ENCODE peak calls at places on chromosome 10, in eight cellular contexts. One of them, this sample, is unnamed.
A peak's percentile ranks its signal among the peaks of the same experiment; 100 is the strongest.

GRCh38 chr10:182441-183201 is 47.4 kb downstream of the ZMYND11 start:
- DNase-seq in CD8-positive, alpha-beta T cell: no peak
- DNase-seq in Peyer's patch: no peak
- DNase-seq in psoas muscle: no peak
- DNase-seq in GM06990: peak; percentile 24
- DNase-seq in fibroblast of lung: peak; percentile 74
- DNase-seq in SK-N-SH: no peak
- DNase-seq in spleen: no peak
- DNase-seq in this sample: no peak

GRCh38 chr10:94213980-94214379 is 148.8 kb downstream of the NOC3L start:
- DNase-seq in CD8-positive, alpha-beta T cell: no peak
- DNase-seq in Peyer's patch: no peak
- DNase-seq in psoas muscle: no peak
- DNase-seq in GM06990: no peak
- DNase-seq in fibroblast of lung: no peak
- DNase-seq in SK-N-SH: no peak
- DNase-seq in spleen: no peak
- DNase-seq in this sample: no peak

GRCh38 chr10:98047009-98047741 is 16.8 kb upstream of the CRTAC1 start:
- DNase-seq in CD8-positive, alpha-beta T cell: no peak
- DNase-seq in Peyer's patch: no peak
- DNase-seq in psoas muscle: no peak
- DNase-seq in GM06990: no peak
- DNase-seq in fibroblast of lung: no peak
- DNase-seq in SK-N-SH: no peak
- DNase-seq in spleen: no peak
- DNase-seq in this sample: no peak

GRCh38 chr10:86960003-86960862 is 1.8 kb downstream of the SNCG start:
- DNase-seq in CD8-positive, alpha-beta T cell: no peak
- DNase-seq in Peyer's patch: no peak
- DNase-seq in psoas muscle: peak; percentile 70
- DNase-seq in GM06990: peak; percentile 64
- DNase-seq in fibroblast of lung: peak; percentile 61
- DNase-seq in SK-N-SH: peak; percentile 76
- DNase-seq in spleen: peak; percentile 78
- DNase-seq in this sample: no peak

GRCh38 chr10:19021162-19021561 is 27.4 kb upstream of the MALRD1 start:
- DNase-seq in CD8-positive, alpha-beta T cell: no peak
- DNase-seq in Peyer's patch: no peak
- DNase-seq in psoas muscle: no peak
- DNase-seq in GM06990: no peak
- DNase-seq in fibroblast of lung: no peak
- DNase-seq in SK-N-SH: no peak
- DNase-seq in spleen: no peak
- DNase-seq in this sample: no peak

GRCh38 chr10:74775099-74775498 is 51.3 kb upstream of the KAT6B start:
- DNase-seq in CD8-positive, alpha-beta T cell: no peak
- DNase-seq in Peyer's patch: no peak
- DNase-seq in psoas muscle: no peak
- DNase-seq in GM06990: no peak
- DNase-seq in fibroblast of lung: no peak
- DNase-seq in SK-N-SH: no peak
- DNase-seq in spleen: no peak
- DNase-seq in this sample: no peak

GRCh38 chr10:119413738-119414611 is 128.5 kb downstream of the RGS10 start:
- DNase-seq in CD8-positive, alpha-beta T cell: no peak
- DNase-seq in Peyer's patch: no peak
- DNase-seq in psoas muscle: no peak
- DNase-seq in GM06990: no peak
- DNase-seq in fibroblast of lung: peak; percentile 47
- DNase-seq in SK-N-SH: no peak
- DNase-seq in spleen: no peak
- DNase-seq in this sample: peak; percentile 69

GRCh38 chr10:117352724-117353123 is 22.5 kb downstream of the PDZD8 start:
- DNase-seq in CD8-positive, alpha-beta T cell: no peak
- DNase-seq in Peyer's patch: no peak
- DNase-seq in psoas muscle: no peak
- DNase-seq in GM06990: no peak
- DNase-seq in fibroblast of lung: no peak
- DNase-seq in SK-N-SH: no peak
- DNase-seq in spleen: no peak
- DNase-seq in this sample: no peak

GRCh38 chr10:20415684-20416083 is 481.4 kb downstream of the NEBL start:
- DNase-seq in CD8-positive, alpha-beta T cell: no peak
- DNase-seq in Peyer's patch: no peak
- DNase-seq in psoas muscle: no peak
- DNase-seq in GM06990: no peak
- DNase-seq in fibroblast of lung: peak; percentile 34
- DNase-seq in SK-N-SH: no peak
- DNase-seq in spleen: no peak
- DNase-seq in this sample: no peak

GRCh38 chr10:78255214-78255613 is 221.6 kb downstream of the RPS24 start:
- DNase-seq in CD8-positive, alpha-beta T cell: no peak
- DNase-seq in Peyer's patch: no peak
- DNase-seq in psoas muscle: no peak
- DNase-seq in GM06990: no peak
- DNase-seq in fibroblast of lung: peak; percentile 17
- DNase-seq in SK-N-SH: no peak
- DNase-seq in spleen: no peak
- DNase-seq in this sample: no peak

GRCh38 chr10:58512470-58513188 is at the start of gene BICC1:
- DNase-seq in CD8-positive, alpha-beta T cell: no peak
- DNase-seq in Peyer's patch: no peak
- DNase-seq in psoas muscle: peak; percentile 73
- DNase-seq in GM06990: no peak
- DNase-seq in fibroblast of lung: peak; percentile 69
- DNase-seq in SK-N-SH: peak; percentile 93
- DNase-seq in spleen: peak; percentile 79
- DNase-seq in this sample: peak; percentile 63

GRCh38 chr10:132470306-132471124 is 67.1 kb upstream of the INPP5A start:
- DNase-seq in CD8-positive, alpha-beta T cell: no peak
- DNase-seq in Peyer's patch: no peak
- DNase-seq in psoas muscle: peak; percentile 37
- DNase-seq in GM06990: no peak
- DNase-seq in fibroblast of lung: peak; percentile 52
- DNase-seq in SK-N-SH: no peak
- DNase-seq in spleen: peak; percentile 52
- DNase-seq in this sample: no peak

GRCh38 chr10:74033724-74034123 is 35.8 kb downstream of the VCL start:
- DNase-seq in CD8-positive, alpha-beta T cell: no peak
- DNase-seq in Peyer's patch: no peak
- DNase-seq in psoas muscle: no peak
- DNase-seq in GM06990: no peak
- DNase-seq in fibroblast of lung: no peak
- DNase-seq in SK-N-SH: no peak
- DNase-seq in spleen: no peak
- DNase-seq in this sample: no peak

GRCh38 chr10:102473445-102474331 is 22.3 kb upstream of the C10orf95 start:
- DNase-seq in CD8-positive, alpha-beta T cell: no peak
- DNase-seq in Peyer's patch: no peak
- DNase-seq in psoas muscle: peak; percentile 47
- DNase-seq in GM06990: no peak
- DNase-seq in fibroblast of lung: no peak
- DNase-seq in SK-N-SH: no peak
- DNase-seq in spleen: no peak
- DNase-seq in this sample: no peak

GRCh38 chr10:88292185-88292514 is 291.0 kb downstream of the RNLS start:
- DNase-seq in CD8-positive, alpha-beta T cell: no peak
- DNase-seq in Peyer's patch: no peak
- DNase-seq in psoas muscle: no peak
- DNase-seq in GM06990: no peak
- DNase-seq in fibroblast of lung: no peak
- DNase-seq in SK-N-SH: no peak
- DNase-seq in spleen: no peak
- DNase-seq in this sample: no peak

GRCh38 chr10:122086416-122087240 is 97.7 kb downstream of the TACC2 start:
- DNase-seq in CD8-positive, alpha-beta T cell: no peak
- DNase-seq in Peyer's patch: no peak
- DNase-seq in psoas muscle: no peak
- DNase-seq in GM06990: no peak
- DNase-seq in fibroblast of lung: no peak
- DNase-seq in SK-N-SH: no peak
- DNase-seq in spleen: no peak
- DNase-seq in this sample: no peak

GRCh38 chr10:122091722-122092121 is 102.8 kb downstream of the TACC2 start:
- DNase-seq in CD8-positive, alpha-beta T cell: no peak
- DNase-seq in Peyer's patch: no peak
- DNase-seq in psoas muscle: peak; percentile 38
- DNase-seq in GM06990: no peak
- DNase-seq in fibroblast of lung: no peak
- DNase-seq in SK-N-SH: no peak
- DNase-seq in spleen: peak; percentile 64
- DNase-seq in this sample: no peak

GRCh38 chr10:122087436-122087835 is 98.5 kb downstream of the TACC2 start:
- DNase-seq in CD8-positive, alpha-beta T cell: no peak
- DNase-seq in Peyer's patch: no peak
- DNase-seq in psoas muscle: no peak
- DNase-seq in GM06990: no peak
- DNase-seq in fibroblast of lung: no peak
- DNase-seq in SK-N-SH: no peak
- DNase-seq in spleen: no peak
- DNase-seq in this sample: no peak

GRCh38 chr10:122085423-122085911 is 96.5 kb downstream of the TACC2 start:
- DNase-seq in CD8-positive, alpha-beta T cell: no peak
- DNase-seq in Peyer's patch: no peak
- DNase-seq in psoas muscle: peak; percentile 68
- DNase-seq in GM06990: no peak
- DNase-seq in fibroblast of lung: no peak
- DNase-seq in SK-N-SH: no peak
- DNase-seq in spleen: no peak
- DNase-seq in this sample: no peak

GRCh38 chr10:122089343-122090015 is 100.5 kb downstream of the TACC2 start:
- DNase-seq in CD8-positive, alpha-beta T cell: no peak
- DNase-seq in Peyer's patch: no peak
- DNase-seq in psoas muscle: no peak
- DNase-seq in GM06990: no peak
- DNase-seq in fibroblast of lung: no peak
- DNase-seq in SK-N-SH: no peak
- DNase-seq in spleen: no peak
- DNase-seq in this sample: no peak
- H3K27me3 ChIP-seq in CD8-positive, alpha-beta T cell: no peaks in the 10 kb centered on the region
- H3K27me3 ChIP-seq in Peyer's patch: no peaks in the 10 kb centered on the region
- H3K27me3 ChIP-seq in psoas muscle: no peaks in the 10 kb centered on the region
- H3K27me3 ChIP-seq in GM06990: no peaks in the 10 kb centered on the region
- H3K27me3 ChIP-seq in fibroblast of lung: peaks cover 17% of the 10 kb centered on the region
- H3K27me3 ChIP-seq in SK-N-SH: peaks cover 5% of the 10 kb centered on the region
- H3K27me3 ChIP-seq in spleen: no peaks in the 10 kb centered on the region
- H3K27me3 ChIP-seq in this sample: no peaks in the 10 kb centered on the region

GRCh38 chr10:45308707-45309106 is 6.7 kb downstream of the OR13A1 start:
- DNase-seq in CD8-positive, alpha-beta T cell: no peak
- DNase-seq in Peyer's patch: no peak
- DNase-seq in psoas muscle: no peak
- DNase-seq in GM06990: no peak
- DNase-seq in fibroblast of lung: no peak
- DNase-seq in SK-N-SH: no peak
- DNase-seq in spleen: no peak
- DNase-seq in this sample: no peak
- TF ChIP-seq CTCF in CD8-positive, alpha-beta T cell: no peak
- TF ChIP-seq CTCF in Peyer's patch: no peak
- TF ChIP-seq CTCF in psoas muscle: no peak
- TF ChIP-seq CTCF in GM06990: peak; percentile 54
- TF ChIP-seq CTCF in fibroblast of lung: no peak
- TF ChIP-seq CTCF in SK-N-SH: no peak
- TF ChIP-seq CTCF in spleen: no peak
- TF ChIP-seq CTCF in this sample: no peak

GRCh38 chr10:71455035-71455434 is 58.3 kb downstream of the CDH23 start:
- DNase-seq in CD8-positive, alpha-beta T cell: no peak
- DNase-seq in Peyer's patch: no peak
- DNase-seq in psoas muscle: no peak
- DNase-seq in GM06990: no peak
- DNase-seq in fibroblast of lung: no peak
- DNase-seq in SK-N-SH: no peak
- DNase-seq in spleen: no peak
- DNase-seq in this sample: no peak
- H3K27me3 ChIP-seq in CD8-positive, alpha-beta T cell: no peaks in the 10 kb centered on the region
- H3K27me3 ChIP-seq in Peyer's patch: no peaks in the 10 kb centered on the region
- H3K27me3 ChIP-seq in psoas muscle: no peaks in the 10 kb centered on the region
- H3K27me3 ChIP-seq in GM06990: peaks cover 3% of the 10 kb centered on the region
- H3K27me3 ChIP-seq in fibroblast of lung: no peaks in the 10 kb centered on the region
- H3K27me3 ChIP-seq in SK-N-SH: peaks cover 13% of the 10 kb centered on the region
- H3K27me3 ChIP-seq in spleen: no peaks in the 10 kb centered on the region
- H3K27me3 ChIP-seq in this sample: no peaks in the 10 kb centered on the region

GRCh38 chr10:111126073-111126472 is 49.2 kb downstream of the ADRA2A start:
- DNase-seq in CD8-positive, alpha-beta T cell: no peak
- DNase-seq in Peyer's patch: no peak
- DNase-seq in psoas muscle: no peak
- DNase-seq in GM06990: no peak
- DNase-seq in fibroblast of lung: peak; percentile 0
- DNase-seq in SK-N-SH: no peak
- DNase-seq in spleen: no peak
- DNase-seq in this sample: no peak

GRCh38 chr10:111125102-111125501 is 48.3 kb downstream of the ADRA2A start:
- DNase-seq in CD8-positive, alpha-beta T cell: no peak
- DNase-seq in Peyer's patch: no peak
- DNase-seq in psoas muscle: no peak
- DNase-seq in GM06990: no peak
- DNase-seq in fibroblast of lung: no peak
- DNase-seq in SK-N-SH: no peak
- DNase-seq in spleen: no peak
- DNase-seq in this sample: no peak

GRCh38 chr10:111129348-111129747 is 52.5 kb downstream of the ADRA2A start:
- DNase-seq in CD8-positive, alpha-beta T cell: no peak
- DNase-seq in Peyer's patch: no peak
- DNase-seq in psoas muscle: peak; percentile 61
- DNase-seq in GM06990: no peak
- DNase-seq in fibroblast of lung: no peak
- DNase-seq in SK-N-SH: no peak
- DNase-seq in spleen: no peak
- DNase-seq in this sample: no peak

GRCh38 chr10:111128331-111129167 is 51.7 kb downstream of the ADRA2A start:
- DNase-seq in CD8-positive, alpha-beta T cell: no peak
- DNase-seq in Peyer's patch: no peak
- DNase-seq in psoas muscle: peak; percentile 78
- DNase-seq in GM06990: no peak
- DNase-seq in fibroblast of lung: peak; percentile 49
- DNase-seq in SK-N-SH: no peak
- DNase-seq in spleen: no peak
- DNase-seq in this sample: no peak

DNA sequence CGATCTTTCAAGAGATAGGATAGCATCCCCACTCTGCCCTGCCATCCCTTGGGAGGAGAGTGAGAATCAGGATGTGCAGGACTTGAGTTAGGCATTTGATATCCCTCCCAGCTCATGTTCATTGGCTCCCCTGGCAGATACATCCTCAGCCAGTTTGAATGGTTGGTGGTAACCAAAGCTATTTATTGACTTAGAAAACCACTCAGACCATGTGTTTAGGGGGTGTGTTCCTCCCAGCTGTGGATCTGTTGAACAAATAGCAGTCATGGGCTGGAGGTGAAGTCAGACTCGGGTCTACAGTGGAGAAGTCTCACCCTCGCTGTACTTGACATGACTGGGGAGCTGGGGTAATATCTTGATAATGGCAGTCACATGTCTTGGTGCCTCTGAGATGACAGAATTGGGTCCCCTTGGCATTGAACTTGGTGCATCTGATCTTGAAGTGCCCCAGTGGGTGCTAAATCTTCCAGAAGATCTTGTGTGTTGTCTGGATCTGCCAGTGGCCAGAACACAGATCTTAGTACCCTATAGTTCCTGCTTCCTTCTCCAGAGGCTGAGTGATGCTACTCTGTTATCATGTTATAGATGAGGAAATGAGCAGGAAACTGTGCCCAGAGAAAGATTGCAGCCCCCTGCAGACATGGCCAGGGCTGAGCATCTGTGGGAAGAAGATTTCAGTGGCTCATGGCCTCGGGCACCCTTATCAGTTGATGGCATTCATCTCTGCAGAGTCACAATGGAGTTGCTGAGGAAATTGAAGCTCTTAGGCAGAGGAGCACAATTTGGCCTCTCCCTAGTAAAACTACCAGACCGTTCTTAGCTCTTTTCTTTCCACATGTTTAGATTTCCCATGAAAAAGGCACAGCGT is 50.4 kb downstream of the ADRA2A start:
- DNase-seq in CD8-positive, alpha-beta T cell: no peak
- DNase-seq in Peyer's patch: no peak
- DNase-seq in psoas muscle: no peak
- DNase-seq in GM06990: no peak
- DNase-seq in fibroblast of lung: no peak
- DNase-seq in SK-N-SH: peak; percentile 46
- DNase-seq in spleen: no peak
- DNase-seq in this sample: no peak
- TF ChIP-seq CTCF in CD8-positive, alpha-beta T cell: no peak
- TF ChIP-seq CTCF in Peyer's patch: no peak
- TF ChIP-seq CTCF in psoas muscle: no peak
- TF ChIP-seq CTCF in GM06990: no peak
- TF ChIP-seq CTCF in fibroblast of lung: no peak
- TF ChIP-seq CTCF in SK-N-SH: no peak
- TF ChIP-seq CTCF in spleen: no peak
- TF ChIP-seq CTCF in this sample: no peak

This sample was measured in upper lobe of right lung.